ENCODE peak calls at places on chromosomes 2 and 18, in ten cellular contexts. Y is hypothalamus; V is C1 segment of cervical spinal cord; T is Right ventricle myocardium superior; E is KG1; I is cardiac muscle cell; K is naive B cell; R is stimulated activated CD4-positive, alpha-beta T cell treated with anti-CD3 and anti-CD28 coated beads, Interleukin-15, amount 100 ng/mL, for 1 hour; Z is left ventricle myocardium superior; H is A673. P is an unnamed sample.

GRCh38 chr2:105787376-105788318 is 42.9 kb downstream of the NCK2 start:
- DNase-seq in Y (no peak), R (peak; percentile 36), T (peak; percentile 65), Z (peak; percentile 64), E (no peak), K (no peak), I (peak; percentile 34), H (no peak), V (no peak), P (peak; percentile 73)

GRCh38 chr2:218259099-218259921 is 1.5 kb upstream of the GPBAR1 start:
- DNase-seq in Y (peak; percentile 53), K (no peak), V (no peak), T (peak; percentile 84), I (peak; percentile 75), R (no peak), Z (peak; percentile 79), E (no peak), H (no peak), P (peak; percentile 68)

GRCh38 chr18:13543144-13543543 is 183.2 kb downstream of the FAM210A start:
- DNase-seq in H (no peak), R (no peak), Z (no peak), E (no peak), I (no peak), T (no peak), V (no peak), K (no peak), Y (no peak), P (no peak)

GRCh38 chr2:108607706-108608301 is 73.5 kb downstream of the LIMS1 start:
- DNase-seq in T (peak; percentile 62), Z (peak; percentile 62), I (peak; percentile 63), V (no peak), E (peak; percentile 24), K (no peak), R (peak; percentile 16), H (peak; percentile 61), Y (no peak), P (peak; percentile 49)

GRCh38 chr2:47271054-47272000 is 116.2 kb upstream of the STPG4 start:
- DNase-seq in K (peak; percentile 26), Z (no peak), Y (no peak), E (no peak), H (no peak), R (no peak), T (no peak), V (no peak), I (no peak), P (no peak)

GRCh38 chr2:239507576-239508258 is 106.9 kb upstream of the HDAC4 start:
- DNase-seq in K (no peak), Y (no peak), T (peak; percentile 20), E (no peak), Z (no peak), I (no peak), R (no peak), V (no peak), H (no peak), P (peak; percentile 13)

GRCh38 chr2:68727698-68728375 is 6.8 kb upstream of the ARHGAP25 start:
- DNase-seq in H (no peak), Y (no peak), V (no peak), I (no peak), T (no peak), R (no peak), E (no peak), Z (no peak), K (no peak), P (no peak)

GRCh38 chr2:172600644-172601043 is 44.8 kb downstream of the PDK1 start:
- DNase-seq in E (no peak), K (no peak), V (no peak), Z (no peak), I (peak; percentile 74), H (no peak), R (no peak), T (no peak), Y (no peak), P (no peak)

GRCh38 chr2:66888246-66888645 is 453.3 kb downstream of the MEIS1 start:
- DNase-seq in T (no peak), I (no peak), R (no peak), Y (no peak), H (no peak), K (no peak), V (no peak), E (no peak), Z (no peak), P (no peak)

GRCh38 chr2:62550466-62550865 is 44.5 kb upstream of the TMEM17 start:
- DNase-seq in K (no peak), I (no peak), R (no peak), T (no peak), H (no peak), Z (no peak), E (no peak), Y (no peak), V (no peak), P (no peak)

GRCh38 chr2:150030440-150030839 is 442.9 kb upstream of the MMADHC start:
- DNase-seq in H (peak; percentile 45), Z (no peak), T (no peak), R (no peak), I (no peak), V (no peak), K (no peak), E (no peak), Y (no peak), P (no peak)

GRCh38 chr2:210195066-210195852 is 24.1 kb upstream of the KANSL1L start:
- DNase-seq in H (peak; percentile 67), Y (no peak), E (peak; percentile 29), T (no peak), I (peak; percentile 55), K (peak; percentile 28), V (no peak), R (no peak), Z (peak; percentile 16), P (peak; percentile 30)

GRCh38 chr2:218291318-218291933 is 877 bp downstream of the TMBIM1 start:
- DNase-seq in Y (no peak), I (no peak), H (no peak), Z (peak; percentile 49), R (no peak), V (no peak), E (no peak), K (no peak), T (no peak), P (peak; percentile 41)

GRCh38 chr2:86047575-86048382 is 57.9 kb downstream of the POLR1A start:
- DNase-seq in H (no peak), K (no peak), R (no peak), E (no peak), T (no peak), I (no peak), V (no peak), Z (no peak), Y (no peak), P (no peak)

GRCh38 chr2:44479127-44479887 is 117.6 kb downstream of the CAMKMT start:
- DNase-seq in H (peak; percentile 86), Z (no peak), T (no peak), I (peak; percentile 83), V (peak; percentile 3), Y (peak; percentile 21), R (peak; percentile 9), K (peak; percentile 67), E (peak; percentile 55), P (peak; percentile 77)

GRCh38 chr2:162465430-162465829 is 121.5 kb downstream of the GCA start:
- DNase-seq in E (no peak), Z (no peak), K (no peak), H (no peak), I (no peak), T (no peak), Y (no peak), R (no peak), V (no peak), P (no peak)

GRCh38 chr18:3281456-3282400 is 19.8 kb downstream of the MYL12B start:
- DNase-seq in I (peak; percentile 85), V (no peak), R (no peak), T (no peak), E (peak; percentile 77), Y (no peak), K (peak; percentile 68), Z (no peak), H (peak; percentile 95), P (peak; percentile 71)

GRCh38 chr18:3449702-3450357 is at the start of gene TGIF1:
- DNase-seq in H (peak; percentile 86), V (peak; percentile 76), I (peak; percentile 85), R (peak; percentile 22), Y (no peak), E (no peak), K (peak; percentile 52), T (peak; percentile 88), Z (peak; percentile 88), P (no peak)

GRCh38 chr18:57301573-57302230 is 50.7 kb upstream of the ST8SIA3 start:
- DNase-seq in Z (no peak), R (no peak), Y (peak; percentile 4), E (no peak), H (no peak), I (peak; percentile 2), K (no peak), T (no peak), V (no peak), P (no peak)

GRCh38 chr2:75622929-75623328 is 23.7 kb upstream of the MRPL19 start:
- DNase-seq in Y (no peak), Z (no peak), T (no peak), E (no peak), R (no peak), H (no peak), I (no peak), K (no peak), V (no peak), P (no peak)

GRCh38 chr2:240255165-240255491 is 114.7 kb upstream of the OTOS start:
- DNase-seq in E (no peak), Z (no peak), Y (no peak), H (no peak), V (no peak), K (no peak), I (no peak), R (no peak), T (no peak), P (no peak)

GRCh38 chr2:175234153-175234552 is 52.6 kb upstream of the ATP5MC3 start:
- DNase-seq in Z (no peak), E (no peak), Y (no peak), V (no peak), R (no peak), T (no peak), I (no peak), H (peak; percentile 50), K (peak; percentile 3), P (peak; percentile 57)

GRCh38 chr2:241627675-241628074 is 9.3 kb downstream of the THAP4 start:
- DNase-seq in Z (no peak), R (no peak), K (no peak), I (no peak), V (no peak), H (no peak), E (no peak), T (no peak), Y (no peak), P (no peak)

GRCh38 chr2:234058881-234059280 is 8.4 kb downstream of the SPP2 start:
- DNase-seq in I (no peak), Z (no peak), T (no peak), K (no peak), V (no peak), E (no peak), Y (no peak), R (no peak), H (no peak), P (peak; percentile 1)